ENCODE peak calls at places on chromosomes 13 and 19, in four cellular contexts. One of them, this sample, is unnamed.

GRCh38 chr19:52492991-52493470 is 34.4 kb upstream of the ZNF808 start:
- DNase-seq in fibroblast of lung: no peak
- DNase-seq in keratinocyte: no peak
- DNase-seq in IMR-90: no peak
- DNase-seq in this sample: no peak

GRCh38 chr19:9078651-9079050 is 8.2 kb upstream of the OR1M1 start:
- DNase-seq in keratinocyte: no peak
- DNase-seq in IMR-90: no peak
- DNase-seq in fibroblast of lung: no peak
- DNase-seq in this sample: no peak

GRCh38 chr13:32261567-32261966 is 53.6 kb downstream of the ZAR1L start:
- DNase-seq in IMR-90: peak; percentile 92
- DNase-seq in fibroblast of lung: peak; percentile 90
- DNase-seq in keratinocyte: peak; percentile 28
- DNase-seq in this sample: peak; percentile 63

GRCh38 chr19:7670150-7670784 is 1.4 kb downstream of the RETN start:
- DNase-seq in fibroblast of lung: no peak
- DNase-seq in keratinocyte: no peak
- DNase-seq in IMR-90: no peak
- DNase-seq in this sample: no peak

GRCh38 chr13:50419896-50420295 is 404.7 kb downstream of the KCNRG start:
- DNase-seq in IMR-90: no peak
- DNase-seq in fibroblast of lung: peak; percentile 28
- DNase-seq in keratinocyte: no peak
- DNase-seq in this sample: no peak

GRCh38 chr19:28943651-28944050 is 269.3 kb downstream of the UQCRFS1 start:
- DNase-seq in IMR-90: no peak
- DNase-seq in fibroblast of lung: no peak
- DNase-seq in keratinocyte: no peak
- DNase-seq in this sample: no peak

GRCh38 chr13:76856141-76856571 is 30.0 kb downstream of the KCTD12 start:
- DNase-seq in IMR-90: peak; percentile 59
- DNase-seq in keratinocyte: peak; percentile 90
- DNase-seq in fibroblast of lung: peak; percentile 71
- DNase-seq in this sample: no peak

GRCh38 chr13:109743706-109744453 is 42.5 kb downstream of the IRS2 start:
- DNase-seq in IMR-90: peak; percentile 78
- DNase-seq in keratinocyte: peak; percentile 84
- DNase-seq in fibroblast of lung: peak; percentile 66
- DNase-seq in this sample: peak; percentile 75

GRCh38 chr19:19750842-19751790 is 18.2 kb upstream of the ZNF14 start:
- DNase-seq in keratinocyte: no peak
- DNase-seq in IMR-90: no peak
- DNase-seq in fibroblast of lung: no peak
- DNase-seq in this sample: peak; percentile 72

GRCh38 chr19:29576043-29576442 is 30.0 kb upstream of the POP4 start:
- DNase-seq in IMR-90: peak; percentile 10
- DNase-seq in fibroblast of lung: no peak
- DNase-seq in keratinocyte: no peak
- DNase-seq in this sample: no peak

GRCh38 chr19:50669319-50670101 is 20.3 kb downstream of the C19orf81 start:
- DNase-seq in keratinocyte: no peak
- DNase-seq in fibroblast of lung: peak; percentile 25
- DNase-seq in IMR-90: peak; percentile 15
- DNase-seq in this sample: no peak

GRCh38 chr13:76929320-76929719 is 19.0 kb upstream of the ACOD1 start:
- DNase-seq in fibroblast of lung: no peak
- DNase-seq in keratinocyte: no peak
- DNase-seq in IMR-90: no peak
- DNase-seq in this sample: no peak

GRCh38 chr19:50666346-50667176 is 17.3 kb downstream of the C19orf81 start:
- DNase-seq in fibroblast of lung: no peak
- DNase-seq in keratinocyte: no peak
- DNase-seq in IMR-90: no peak
- DNase-seq in this sample: peak; percentile 64

GRCh38 chr13:32426981-32427851 is 714 bp downstream of the N4BP2L1 start:
- DNase-seq in keratinocyte: no peak
- DNase-seq in IMR-90: peak; percentile 29
- DNase-seq in fibroblast of lung: no peak
- DNase-seq in this sample: peak; percentile 81

GRCh38 chr19:2888739-2889224 is 11.9 kb upstream of the ZNF57 start:
- DNase-seq in IMR-90: no peak
- DNase-seq in keratinocyte: no peak
- DNase-seq in fibroblast of lung: no peak
- DNase-seq in this sample: peak; percentile 79

GRCh38 chr13:36819811-36820140 is 754 bp downstream of the RFXAP start:
- DNase-seq in fibroblast of lung: peak; percentile 37
- DNase-seq in keratinocyte: no peak
- DNase-seq in IMR-90: peak; percentile 36
- DNase-seq in this sample: no peak

GRCh38 chr13:110571897-110572777 is 10.6 kb upstream of the RAB20 start:
- DNase-seq in IMR-90: no peak
- DNase-seq in fibroblast of lung: no peak
- DNase-seq in keratinocyte: no peak
- DNase-seq in this sample: peak; percentile 74

GRCh38 chr13:76622336-76623045 is 263.7 kb downstream of the KCTD12 start:
- DNase-seq in keratinocyte: no peak
- DNase-seq in fibroblast of lung: peak; percentile 54
- DNase-seq in IMR-90: no peak
- DNase-seq in this sample: no peak

GRCh38 chr13:96141032-96141431 is 51.1 kb downstream of the HS6ST3 start:
- DNase-seq in keratinocyte: no peak
- DNase-seq in fibroblast of lung: peak; percentile 41
- DNase-seq in IMR-90: peak; percentile 2
- DNase-seq in this sample: no peak

GRCh38 chr13:28623782-28624706 is 34.9 kb upstream of the POMP start:
- DNase-seq in IMR-90: peak; percentile 40
- DNase-seq in fibroblast of lung: no peak
- DNase-seq in keratinocyte: no peak
- DNase-seq in this sample: no peak

GRCh38 chr19:19656451-19657396 is 6.8 kb downstream of the ATP13A1 start:
- DNase-seq in IMR-90: no peak
- DNase-seq in keratinocyte: no peak
- DNase-seq in fibroblast of lung: no peak
- DNase-seq in this sample: peak; percentile 69

GRCh38 chr13:97279913-97280312 is 57.8 kb downstream of the MBNL2 start:
- DNase-seq in fibroblast of lung: peak; percentile 51
- DNase-seq in IMR-90: peak; percentile 74
- DNase-seq in keratinocyte: no peak
- DNase-seq in this sample: no peak

GRCh38 chr13:33611016-33611805 is 206.7 kb upstream of the RFC3 start:
- DNase-seq in IMR-90: peak; percentile 64
- DNase-seq in keratinocyte: no peak
- DNase-seq in fibroblast of lung: peak; percentile 88
- DNase-seq in this sample: peak; percentile 85

GRCh38 chr13:67118277-67118676 is 111.9 kb downstream of the PCDH9 start:
- DNase-seq in IMR-90: no peak
- DNase-seq in keratinocyte: no peak
- DNase-seq in fibroblast of lung: no peak
- DNase-seq in this sample: no peak

GRCh38 chr19:12137541-12137940 is 2.6 kb downstream of the ZNF20 start:
- DNase-seq in keratinocyte: no peak
- DNase-seq in IMR-90: no peak
- DNase-seq in fibroblast of lung: no peak
- DNase-seq in this sample: no peak

GRCh38 chr13:76735641-76736040 is 150.6 kb downstream of the KCTD12 start:
- DNase-seq in IMR-90: no peak
- DNase-seq in keratinocyte: no peak
- DNase-seq in fibroblast of lung: no peak
- DNase-seq in this sample: no peak

GRCh38 chr13:113077953-113078894 is 27.4 kb upstream of the F7 start:
- DNase-seq in IMR-90: no peak
- DNase-seq in keratinocyte: no peak
- DNase-seq in fibroblast of lung: no peak
- DNase-seq in this sample: peak; percentile 74

GRCh38 chr19:6402834-6403608 is 10.1 kb upstream of the GTF2F1 start:
- DNase-seq in keratinocyte: no peak
- DNase-seq in fibroblast of lung: peak; percentile 64
- DNase-seq in IMR-90: peak; percentile 52
- DNase-seq in this sample: no peak

DNA sequence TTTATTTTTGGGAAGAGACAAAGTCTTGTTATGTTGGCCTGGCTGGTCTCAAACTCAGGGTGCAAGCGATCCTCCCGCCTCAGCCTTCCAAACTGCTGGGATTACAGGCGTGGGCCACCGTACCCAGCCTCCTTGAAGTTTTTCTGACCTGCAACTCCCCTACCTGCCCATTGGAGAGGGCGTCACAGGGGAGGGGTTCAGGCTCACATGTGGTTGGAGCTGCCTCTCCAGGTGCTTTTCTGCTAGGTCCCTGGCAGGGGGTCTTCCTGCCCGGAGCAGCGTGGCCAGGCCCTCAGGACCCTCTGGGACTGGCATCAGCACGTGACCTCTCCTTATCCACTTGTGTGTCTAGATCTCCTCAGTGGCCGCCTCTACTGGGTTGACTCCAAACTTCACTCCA is 27.2 kb downstream of the LDLR start:
- DNase-seq in keratinocyte: no peak
- DNase-seq in fibroblast of lung: no peak
- DNase-seq in IMR-90: no peak
- DNase-seq in this sample: no peak
- H3K9ac ChIP-seq in keratinocyte: no peak overlapping the region
- H3K9ac ChIP-seq in fibroblast of lung: no peak overlapping the region
- H3K9ac ChIP-seq in IMR-90: no peak overlapping the region
- H3K9ac ChIP-seq in this sample: no peak overlapping the region

DNA sequence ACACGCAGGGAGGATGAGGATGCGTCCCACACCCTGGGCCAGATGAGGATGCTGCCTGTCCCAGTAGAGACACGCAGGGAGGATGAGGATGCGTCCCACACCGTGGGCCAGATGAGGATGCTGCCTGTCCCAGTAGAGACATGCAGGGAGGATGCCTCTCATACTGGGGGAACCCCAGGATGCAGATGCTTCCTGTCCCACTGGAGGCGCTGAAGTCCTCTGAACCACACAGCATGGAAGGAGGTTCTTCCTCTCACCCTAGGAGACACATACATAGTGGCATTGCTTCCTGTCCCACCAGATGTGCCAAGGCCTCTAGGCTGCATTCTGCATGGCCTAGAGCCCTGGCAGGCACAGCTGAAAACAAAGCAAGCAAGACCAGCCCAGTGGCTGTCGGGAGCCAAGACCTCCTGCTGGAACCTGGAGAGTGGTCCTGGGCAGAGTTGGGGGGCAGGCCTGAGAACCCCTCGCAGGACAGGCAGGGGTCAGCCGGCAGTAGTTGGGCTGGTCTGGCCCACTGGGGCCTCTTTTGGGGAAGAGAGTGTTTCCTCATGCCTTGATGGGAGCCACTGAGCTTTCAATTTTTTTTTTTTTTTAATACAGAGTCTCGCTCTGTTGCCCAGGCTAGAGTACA is 4.3 kb downstream of the HPN start:
- DNase-seq in IMR-90: peak; percentile 28
- DNase-seq in fibroblast of lung: peak; percentile 26
- DNase-seq in keratinocyte: no peak
- DNase-seq in this sample: no peak
- TF ChIP-seq CTCF in IMR-90: peak; percentile 37
- TF ChIP-seq CTCF in fibroblast of lung: peak; percentile 24
- TF ChIP-seq CTCF in keratinocyte: peak; percentile 58
- TF ChIP-seq CTCF in this sample: no peak

DNA sequence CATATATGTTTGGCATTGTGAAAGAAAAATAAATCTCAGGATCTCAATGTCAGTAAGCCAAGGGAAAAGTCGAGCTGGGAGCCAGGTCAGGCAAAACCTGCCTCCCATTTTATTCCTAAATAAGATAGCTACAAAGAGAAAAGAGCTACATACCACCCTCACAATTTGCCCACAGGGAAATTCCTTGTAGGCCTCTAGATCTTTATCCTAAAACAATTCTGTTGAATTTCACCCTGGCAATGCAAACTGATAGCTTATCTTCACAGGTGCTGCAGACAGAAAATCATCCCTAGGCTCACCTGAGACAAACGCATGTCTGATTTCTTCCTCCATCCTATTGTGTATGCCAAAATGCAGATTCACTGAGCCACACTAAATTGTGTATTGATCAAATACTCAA is 2587.1 kb downstream of the PCDH9 start:
- DNase-seq in IMR-90: no peak
- DNase-seq in keratinocyte: no peak
- DNase-seq in fibroblast of lung: no peak
- DNase-seq in this sample: no peak
- H3K9ac ChIP-seq in IMR-90: no peak overlapping the region
- H3K9ac ChIP-seq in keratinocyte: no peak overlapping the region
- H3K9ac ChIP-seq in fibroblast of lung: no peak overlapping the region
- H3K9ac ChIP-seq in this sample: no peak overlapping the region

GRCh38 chr13:51784097-51784496 is 19.9 kb downstream of the DHRS12 start:
- DNase-seq in IMR-90: no peak
- DNase-seq in keratinocyte: no peak
- DNase-seq in fibroblast of lung: no peak
- DNase-seq in this sample: no peak

GRCh38 chr13:51782026-51782710 is 21.8 kb downstream of the DHRS12 start:
- DNase-seq in keratinocyte: no peak
- DNase-seq in IMR-90: no peak
- DNase-seq in fibroblast of lung: no peak
- DNase-seq in this sample: no peak

GRCh38 chr13:51780099-51780498 is 23.9 kb downstream of the DHRS12 start:
- DNase-seq in IMR-90: no peak
- DNase-seq in keratinocyte: no peak
- DNase-seq in fibroblast of lung: no peak
- DNase-seq in this sample: no peak

GRCh38 chr13:51783432-51784094 is 20.4 kb downstream of the DHRS12 start:
- DNase-seq in keratinocyte: no peak
- DNase-seq in IMR-90: no peak
- DNase-seq in fibroblast of lung: no peak
- DNase-seq in this sample: no peak

DNA sequence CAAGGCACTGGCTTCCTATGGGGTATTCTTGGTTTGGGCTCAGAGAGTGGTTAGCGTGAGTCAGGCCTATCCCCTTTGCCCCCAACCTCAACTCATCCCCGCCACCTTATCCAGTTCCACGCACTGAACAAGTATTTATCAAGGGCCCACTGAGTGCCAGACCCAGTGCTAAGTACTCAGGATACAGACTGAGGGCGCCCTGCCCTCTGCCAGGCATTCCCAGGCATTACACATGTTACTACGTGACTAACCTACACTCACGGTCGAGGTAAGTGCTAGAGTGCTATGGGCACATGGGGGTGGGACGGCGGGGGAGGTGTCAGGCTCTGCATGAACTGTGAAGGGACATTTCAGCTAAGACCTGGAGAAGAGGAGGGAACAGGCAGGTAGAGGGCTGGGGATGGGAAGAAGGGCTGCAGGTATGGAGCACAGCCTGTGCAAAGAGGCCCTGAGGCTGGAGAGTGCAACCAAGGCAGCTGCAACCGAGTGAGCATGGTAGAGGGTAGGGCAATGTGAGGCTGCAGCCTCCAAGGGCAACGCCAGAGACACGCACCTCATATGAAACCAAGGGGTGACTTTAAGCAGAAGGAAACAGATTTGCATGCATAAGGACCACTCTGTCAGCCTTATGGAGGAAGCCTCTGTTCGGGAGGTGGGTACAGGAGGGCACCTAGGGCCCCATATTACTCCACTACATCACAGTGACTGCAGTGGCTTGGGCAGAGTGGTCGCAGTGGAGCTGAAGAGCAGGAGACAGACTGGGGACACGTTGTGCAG is 22.5 kb downstream of the DHRS12 start:
- DNase-seq in fibroblast of lung: no peak
- DNase-seq in IMR-90: peak; percentile 24
- DNase-seq in keratinocyte: no peak
- DNase-seq in this sample: no peak
- TF ChIP-seq CTCF in fibroblast of lung: no peak
- TF ChIP-seq CTCF in IMR-90: peak; percentile 39
- TF ChIP-seq CTCF in keratinocyte: peak; percentile 77
- TF ChIP-seq CTCF in this sample: peak; percentile 9